ENCODE peak calls at places on chromosome 14, in four cellular contexts. One of them, this sample, is unnamed.

GRCh38 chr14:89866458-89866857 is 88.1 kb downstream of the EFCAB11 start:
- DNase-seq in HepG2: no peak
- DNase-seq in A549: no peak
- DNase-seq in K562: no peak
- DNase-seq in this sample: no peak

GRCh38 chr14:105419305-105420091 is at the start of gene MTA1:
- DNase-seq in HepG2: peak
- DNase-seq in A549: no peak
- DNase-seq in K562: peak
- DNase-seq in this sample: no peak

GRCh38 chr14:94129758-94130414 is 482 bp upstream of the IFI27L2 start:
- DNase-seq in HepG2: no peak
- DNase-seq in A549: peak
- DNase-seq in K562: peak
- DNase-seq in this sample: no peak

GRCh38 chr14:105911006-105911847 is 384.8 kb downstream of the TMEM121 start:
- DNase-seq in HepG2: no peak
- DNase-seq in A549: no peak
- DNase-seq in K562: no peak
- DNase-seq in this sample: no peak

GRCh38 chr14:69987416-69988144 is 108.4 kb downstream of the SMOC1 start:
- DNase-seq in HepG2: no peak
- DNase-seq in A549: no peak
- DNase-seq in K562: no peak
- DNase-seq in this sample: peak

GRCh38 chr14:104514156-104514848 is 65.3 kb upstream of the C14orf180 start:
- DNase-seq in HepG2: no peak
- DNase-seq in A549: no peak
- DNase-seq in K562: no peak
- DNase-seq in this sample: no peak

GRCh38 chr14:59511916-59512530 is 27.7 kb downstream of the JKAMP start:
- DNase-seq in HepG2: no peak
- DNase-seq in A549: peak
- DNase-seq in K562: no peak
- DNase-seq in this sample: peak

GRCh38 chr14:64763801-64764511 is 59.7 kb downstream of the PLEKHG3 start:
- DNase-seq in HepG2: no peak
- DNase-seq in A549: peak
- DNase-seq in K562: no peak
- DNase-seq in this sample: no peak

GRCh38 chr14:61332658-61333029 is 11.3 kb downstream of the PRKCH start:
- DNase-seq in HepG2: peak
- DNase-seq in A549: no peak
- DNase-seq in K562: no peak
- DNase-seq in this sample: no peak

GRCh38 chr14:94173471-94173884 is 644 bp upstream of the PPP4R4 start:
- DNase-seq in HepG2: no peak
- DNase-seq in A549: no peak
- DNase-seq in K562: no peak
- DNase-seq in this sample: peak

GRCh38 chr14:60212503-60213371 is 36.3 kb upstream of the PPM1A start:
- DNase-seq in HepG2: no peak
- DNase-seq in A549: no peak
- DNase-seq in K562: no peak
- DNase-seq in this sample: no peak

GRCh38 chr14:96623676-96624484 is 121.7 kb downstream of the PAPOLA start:
- DNase-seq in HepG2: no peak
- DNase-seq in A549: no peak
- DNase-seq in K562: no peak
- DNase-seq in this sample: no peak

GRCh38 chr14:46573518-46573917 is 78.1 kb downstream of the RPL10L start:
- DNase-seq in HepG2: no peak
- DNase-seq in A549: no peak
- DNase-seq in K562: no peak
- DNase-seq in this sample: no peak

GRCh38 chr14:77256694-77257093 is 14.3 kb downstream of the NGB start:
- DNase-seq in HepG2: no peak
- DNase-seq in A549: no peak
- DNase-seq in K562: no peak
- DNase-seq in this sample: no peak

GRCh38 chr14:105143451-105144230 is 24.9 kb downstream of the JAG2 start:
- DNase-seq in HepG2: no peak
- DNase-seq in A549: no peak
- DNase-seq in K562: no peak
- DNase-seq in this sample: peak

GRCh38 chr14:90274808-90275454 is 18.6 kb downstream of the PSMC1 start:
- DNase-seq in HepG2: no peak
- DNase-seq in A549: no peak
- DNase-seq in K562: no peak
- DNase-seq in this sample: no peak

GRCh38 chr14:68285421-68286179 is 466.0 kb downstream of the RAD51B start:
- DNase-seq in HepG2: no peak
- DNase-seq in A549: no peak
- DNase-seq in K562: no peak
- DNase-seq in this sample: no peak

GRCh38 chr14:105500726-105501101 is 9.7 kb downstream of the TEDC1 start:
- DNase-seq in HepG2: no peak
- DNase-seq in A549: no peak
- DNase-seq in K562: no peak
- DNase-seq in this sample: no peak

GRCh38 chr14:77041837-77042557 is 13.5 kb upstream of the IRF2BPL start:
- DNase-seq in HepG2: no peak
- DNase-seq in A549: no peak
- DNase-seq in K562: no peak
- DNase-seq in this sample: no peak

GRCh38 chr14:31834616-31835015 is 242.5 kb upstream of the ARHGAP5 start:
- DNase-seq in HepG2: peak
- DNase-seq in A549: peak
- DNase-seq in K562: no peak
- DNase-seq in this sample: no peak

GRCh38 chr14:96143906-96144305 is 60.7 kb upstream of the BDKRB2 start:
- DNase-seq in HepG2: no peak
- DNase-seq in A549: no peak
- DNase-seq in K562: no peak
- DNase-seq in this sample: no peak

GRCh38 chr14:21526672-21527319 is 650 bp upstream of the SALL2 start:
- DNase-seq in HepG2: no peak
- DNase-seq in A549: no peak
- DNase-seq in K562: no peak
- DNase-seq in this sample: peak

GRCh38 chr14:99397698-99398097 is 83.0 kb downstream of the SETD3 start:
- DNase-seq in HepG2: no peak
- DNase-seq in A549: no peak
- DNase-seq in K562: no peak
- DNase-seq in this sample: no peak

GRCh38 chr14:95275507-95275906 is 44.2 kb downstream of the CLMN start:
- DNase-seq in HepG2: no peak
- DNase-seq in A549: no peak
- DNase-seq in K562: no peak
- DNase-seq in this sample: no peak

GRCh38 chr14:104881369-104881979 is 16.4 kb downstream of the CEP170B start:
- DNase-seq in HepG2: no peak
- DNase-seq in A549: no peak
- DNase-seq in K562: no peak
- DNase-seq in this sample: no peak

GRCh38 chr14:55373784-55374725 is 37.6 kb downstream of the ATG14 start:
- DNase-seq in HepG2: no peak
- DNase-seq in A549: no peak
- DNase-seq in K562: no peak
- DNase-seq in this sample: no peak

GRCh38 chr14:79473676-79474075 is 737.6 kb downstream of the DIO2 start:
- DNase-seq in HepG2: no peak
- DNase-seq in A549: no peak
- DNase-seq in K562: no peak
- DNase-seq in this sample: no peak

GRCh38 chr14:101472518-101472849 is 88.8 kb upstream of the DIO3 start:
- DNase-seq in HepG2: no peak
- DNase-seq in A549: no peak
- DNase-seq in K562: no peak
- DNase-seq in this sample: no peak

GRCh38 chr14:59428581-59429012 is 36.6 kb downstream of the GPR135 start:
- DNase-seq in HepG2: no peak
- DNase-seq in A549: no peak
- DNase-seq in K562: no peak
- DNase-seq in this sample: no peak

GRCh38 chr14:99531221-99532096 is 50.2 kb downstream of the CCNK start:
- DNase-seq in HepG2: no peak
- DNase-seq in A549: no peak
- DNase-seq in K562: no peak
- DNase-seq in this sample: no peak

GRCh38 chr14:33254876-33255275 is 316.2 kb downstream of the NPAS3 start:
- DNase-seq in HepG2: no peak
- DNase-seq in A549: no peak
- DNase-seq in K562: no peak
- DNase-seq in this sample: no peak

GRCh38 chr14:54935958-54936357 is 33.3 kb upstream of the GCH1 start:
- DNase-seq in HepG2: peak
- DNase-seq in A549: no peak
- DNase-seq in K562: no peak
- DNase-seq in this sample: no peak

GRCh38 chr14:78697341-78697740 is 527.2 kb downstream of the NRXN3 start:
- DNase-seq in HepG2: peak
- DNase-seq in A549: peak
- DNase-seq in K562: no peak
- DNase-seq in this sample: no peak

GRCh38 chr14:101830271-101830670 is 68.8 kb downstream of the PPP2R5C start:
- DNase-seq in HepG2: no peak
- DNase-seq in A549: no peak
- DNase-seq in K562: no peak
- DNase-seq in this sample: no peak

GRCh38 chr14:76937181-76938091 is 91.1 kb downstream of the IRF2BPL start:
- DNase-seq in HepG2: no peak
- DNase-seq in A549: no peak
- DNase-seq in K562: peak
- DNase-seq in this sample: no peak

GRCh38 chr14:56087824-56088571 is 30.2 kb upstream of the PELI2 start:
- DNase-seq in HepG2: no peak
- DNase-seq in A549: no peak
- DNase-seq in K562: no peak
- DNase-seq in this sample: no peak

DNA sequence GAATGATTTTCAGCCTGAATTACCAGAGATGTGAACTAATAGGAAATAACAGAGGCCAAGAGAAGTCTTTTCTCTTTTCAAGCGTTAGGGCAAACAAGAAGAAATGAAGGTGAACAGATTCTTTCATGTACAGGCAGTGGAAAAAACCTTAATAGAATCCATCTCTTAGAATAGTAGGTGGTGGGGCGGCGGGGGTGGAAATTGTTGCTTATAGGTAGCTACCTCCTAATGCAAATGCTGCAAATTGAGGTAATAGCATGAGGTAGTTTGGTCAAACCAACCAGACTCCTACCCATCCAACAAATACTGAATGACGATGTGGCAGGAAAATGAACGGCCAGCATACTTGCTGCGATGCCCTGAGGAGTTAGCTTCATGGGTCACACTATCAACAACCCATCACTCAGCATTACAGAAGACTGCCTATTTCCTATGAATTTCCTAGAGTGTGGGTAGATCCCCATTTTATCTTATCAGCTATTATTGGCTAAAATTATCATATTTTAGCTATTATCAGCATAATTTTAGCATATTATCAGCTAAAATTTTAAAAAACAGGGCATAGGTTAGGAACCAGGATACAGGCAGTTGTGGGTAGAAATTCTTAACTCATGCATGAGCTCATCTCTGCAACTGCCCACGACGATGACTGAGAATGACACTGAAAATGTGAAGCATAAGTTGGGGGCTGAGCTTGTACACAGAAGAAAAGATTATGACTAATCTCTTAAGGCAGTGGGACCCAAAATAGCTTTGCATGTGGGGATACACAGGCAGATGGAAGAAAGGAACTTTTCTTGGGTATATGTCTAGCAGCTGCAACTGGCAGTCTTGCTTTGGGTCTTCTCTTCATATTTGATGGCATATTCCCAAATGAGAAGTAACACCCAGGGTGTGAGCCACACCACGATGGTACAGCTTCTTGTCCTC is 68.7 kb downstream of the NIN start:
- DNase-seq in HepG2: no peak
- DNase-seq in A549: no peak
- DNase-seq in K562: no peak
- DNase-seq in this sample: no peak
- TF ChIP-seq NR3C1 in HepG2: no peak
- TF ChIP-seq NR3C1 in A549: no peak
- TF ChIP-seq NR3C1 in K562: no peak
- TF ChIP-seq NR3C1 in this sample: no peak

GRCh38 chr14:103207038-103207403 is 83.8 kb downstream of the TNFAIP2 start:
- DNase-seq in HepG2: no peak
- DNase-seq in A549: no peak
- DNase-seq in K562: peak
- DNase-seq in this sample: peak
- TF ChIP-seq JUN in HepG2: no peak
- TF ChIP-seq JUN in A549: no peak
- TF ChIP-seq JUN in K562: no peak
- TF ChIP-seq JUN in this sample: no peak

GRCh38 chr14:53412819-53413664 is 259.9 kb upstream of the DDHD1 start:
- DNase-seq in HepG2: peak
- DNase-seq in A549: peak
- DNase-seq in K562: no peak
- DNase-seq in this sample: no peak
- TF ChIP-seq NR3C1 in HepG2: no peak
- TF ChIP-seq NR3C1 in A549: no peak
- TF ChIP-seq NR3C1 in K562: no peak
- TF ChIP-seq NR3C1 in this sample: no peak

DNA sequence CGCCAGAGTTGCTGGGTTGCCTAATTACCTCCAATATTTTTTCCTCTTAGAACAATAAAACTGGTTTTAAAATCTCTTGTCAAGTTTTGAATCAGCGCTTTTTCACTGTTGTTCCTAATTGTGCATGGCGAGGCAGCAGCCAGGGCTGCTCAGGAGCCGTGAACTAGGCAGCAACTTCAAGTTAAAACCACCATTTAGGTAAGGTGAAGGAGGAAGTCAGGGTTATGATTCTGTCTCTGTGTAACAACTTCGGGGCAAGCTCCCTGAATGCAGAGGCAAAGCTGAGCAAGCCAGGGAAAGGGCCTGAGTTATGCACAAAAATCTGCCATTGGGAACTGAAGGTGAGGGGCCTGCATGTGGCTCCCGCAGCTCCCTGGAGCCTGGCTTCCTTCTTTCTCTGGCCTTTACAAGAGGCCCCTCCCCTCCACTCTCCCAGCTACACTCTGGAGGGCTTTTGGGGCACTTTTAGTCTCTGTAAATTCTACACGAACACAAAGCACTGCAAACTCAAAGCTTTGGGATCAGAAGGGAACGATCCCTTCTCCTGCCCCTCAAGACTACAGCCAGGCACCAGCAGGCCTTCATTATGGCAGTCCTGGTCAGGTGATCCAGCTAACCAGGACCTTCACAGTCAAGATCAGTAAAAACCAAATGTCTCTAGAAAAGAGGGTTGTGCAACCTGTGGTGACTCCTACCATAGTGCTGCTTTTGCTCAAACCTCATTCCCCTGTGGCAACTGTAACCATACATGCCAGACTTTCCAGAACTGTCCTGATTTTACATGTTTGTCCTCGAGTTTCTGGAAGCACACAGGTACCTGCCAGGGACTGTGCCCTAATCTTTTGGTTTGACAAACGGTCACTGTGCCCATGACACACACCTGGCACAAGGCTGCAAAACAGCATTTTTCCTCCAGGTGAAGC is 67.3 kb upstream of the PTGR2 start:
- DNase-seq in HepG2: no peak
- DNase-seq in A549: no peak
- DNase-seq in K562: no peak
- DNase-seq in this sample: no peak
- TF ChIP-seq JUN in HepG2: no peak
- TF ChIP-seq JUN in A549: no peak
- TF ChIP-seq JUN in K562: no peak
- TF ChIP-seq JUN in this sample: no peak

This sample was measured in WTC11.